ENCODE peak calls at places on chromosomes 5 and 9, in six cellular contexts. K is upper lobe of left lung, R is heart left ventricle, B is breast epithelium, M is Peyer's patch, Y is esophagus muscularis mucosa. T is an unnamed sample.
A peak's percentile ranks its signal among the peaks of the same experiment; 100 is the strongest.

GRCh38 chr5:73282923-73283322 is 109.9 kb downstream of the TMEM174 start:
- DNase-seq in K (no peak), M (no peak), R (no peak), B (no peak), Y (no peak), T (no peak)

GRCh38 chr9:106929471-106930198 is 66.7 kb downstream of the ZNF462 start:
- DNase-seq in K (no peak), B (no peak), Y (no peak), R (peak; percentile 37), M (no peak), T (no peak)

GRCh38 chr5:175663191-175664184 is 5.6 kb downstream of the HRH2 start:
- DNase-seq in Y (no peak), M (no peak), B (no peak), K (no peak), R (peak; percentile 88), T (peak; percentile 55)

GRCh38 chr9:89606567-89607311 is 1.9 kb downstream of the GADD45G start:
- DNase-seq in K (no peak), B (peak; percentile 70), Y (no peak), R (peak; percentile 50), M (peak; percentile 77), T (peak; percentile 69)

GRCh38 chr9:98401140-98402025 is 145.9 kb upstream of the TBC1D2 start:
- DNase-seq in K (no peak), Y (no peak), R (no peak), B (no peak), M (no peak), T (no peak)

GRCh38 chr5:96565843-96566242 is 96.3 kb upstream of the CAST start:
- DNase-seq in K (no peak), Y (no peak), M (no peak), B (no peak), R (no peak), T (no peak)

GRCh38 chr5:86442036-86442435 is 175.7 kb upstream of the COX7C start:
- DNase-seq in K (no peak), Y (no peak), M (no peak), B (no peak), R (no peak), T (no peak)

GRCh38 chr5:173920866-173921265 is 32.7 kb downstream of the CPEB4 start:
- DNase-seq in M (no peak), R (no peak), K (no peak), B (no peak), Y (no peak), T (no peak)

GRCh38 chr5:134240421-134240962 is 14.6 kb upstream of the PPP2CA start:
- DNase-seq in Y (no peak), M (no peak), B (no peak), R (peak; percentile 40), K (no peak), T (no peak)

GRCh38 chr5:106127341-106127781 is 1543.4 kb downstream of the EFNA5 start:
- DNase-seq in B (no peak), M (no peak), R (no peak), Y (no peak), K (no peak), T (no peak)

GRCh38 chr5:74020488-74020887 is 394.5 kb downstream of the ARHGEF28 start:
- DNase-seq in M (no peak), K (no peak), R (no peak), Y (no peak), B (no peak), T (no peak)

GRCh38 chr9:77712533-77713130 is 64.5 kb upstream of the GNA14 start:
- DNase-seq in K (no peak), R (no peak), Y (no peak), M (no peak), B (no peak), T (no peak)

GRCh38 chr9:98375138-98375726 is 119.8 kb upstream of the TBC1D2 start:
- DNase-seq in B (no peak), M (no peak), K (no peak), R (no peak), Y (no peak), T (peak; percentile 21)

GRCh38 chr9:109968332-109968657 is 188.3 kb downstream of the PALM2AKAP2 start:
- DNase-seq in R (no peak), Y (no peak), M (no peak), B (no peak), K (no peak), T (no peak)

GRCh38 chr5:123610665-123611406 is 98.9 kb downstream of the CSNK1G3 start:
- DNase-seq in K (no peak), B (no peak), R (no peak), M (no peak), Y (no peak), T (peak; percentile 66)

GRCh38 chr5:170293273-170293672 is 4.3 kb downstream of the LCP2 start:
- DNase-seq in R (peak; percentile 59), M (no peak), K (no peak), Y (no peak), B (no peak), T (peak; percentile 100)

GRCh38 chr9:98135938-98136337 is 16.9 kb upstream of the TRIM14 start:
- DNase-seq in R (no peak), K (no peak), M (no peak), B (no peak), Y (peak; percentile 86), T (no peak)

GRCh38 chr9:109145062-109145461 is 22.0 kb downstream of the FRRS1L start:
- DNase-seq in M (peak; percentile 57), R (no peak), B (no peak), Y (peak; percentile 19), K (no peak), T (no peak)

GRCh38 chr5:161700065-161700464 is 14.5 kb downstream of the GABRA6 start:
- DNase-seq in R (no peak), B (no peak), K (no peak), M (no peak), Y (no peak), T (no peak)

GRCh38 chr9:124309665-124310064 is 51.9 kb downstream of the NEK6 start:
- DNase-seq in M (no peak), B (no peak), Y (no peak), R (no peak), K (peak; percentile 75), T (no peak)

GRCh38 chr9:77649109-77649812 is 1.1 kb upstream of the GNA14 start:
- DNase-seq in R (no peak), B (no peak), K (no peak), M (no peak), Y (no peak), T (peak; percentile 66)

GRCh38 chr5:109743770-109744212 is 54.1 kb downstream of the MAN2A1 start:
- DNase-seq in R (peak; percentile 29), K (no peak), Y (no peak), M (no peak), B (no peak), T (no peak)

GRCh38 chr9:128271112-128271511 is 4.7 kb downstream of the GOLGA2 start:
- DNase-seq in R (no peak), M (no peak), Y (no peak), K (no peak), B (peak; percentile 48), T (no peak)

DNA sequence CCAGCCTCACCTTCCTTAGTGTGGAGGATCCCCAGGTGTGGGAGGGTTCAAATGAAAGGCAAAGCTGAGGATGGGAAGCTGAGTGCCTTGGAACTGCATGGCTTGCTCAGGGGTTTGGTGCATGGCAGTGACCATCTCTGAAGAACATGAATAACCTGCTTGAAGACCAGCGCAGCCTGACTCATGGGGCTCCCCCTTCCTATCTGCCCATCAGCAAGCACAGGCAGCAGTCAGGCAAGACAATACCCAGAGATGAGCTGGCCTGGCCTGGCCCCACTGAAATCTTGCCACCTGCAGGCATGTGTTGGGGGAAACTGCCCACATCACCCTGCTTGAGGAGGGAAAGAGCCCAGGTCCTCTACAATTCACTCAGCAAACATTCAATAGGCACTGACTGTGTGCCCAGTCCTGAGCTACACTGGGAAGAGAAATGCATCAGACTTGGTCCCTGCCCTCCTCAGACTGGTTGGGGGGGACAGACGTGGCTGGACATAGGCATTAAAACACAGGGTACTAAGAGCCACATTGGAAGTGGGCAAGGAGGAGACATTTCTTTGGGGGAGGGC is 105.0 kb upstream of the ALDH1B1 start:
- DNase-seq in M (no peak), R (no peak), Y (no peak), K (no peak), B (no peak), T (no peak)
- H3K4me3 ChIP-seq in M (no peak overlapping the region), R (no peak overlapping the region), Y (no peak overlapping the region), K (no peak overlapping the region), B (no peak overlapping the region), T (no peak overlapping the region)

GRCh38 chr5:41903892-41904799 is at the start of gene RIMOC1:
- DNase-seq in B (peak; percentile 99), M (peak; percentile 98), K (peak; percentile 99), Y (peak; percentile 100), R (peak; percentile 99), T (peak; percentile 99)
- TF ChIP-seq POLR2A in B (peak; percentile 95), M (peak; percentile 78), K (peak; percentile 93), Y (peak; percentile 82), R (no peak), T (peak; percentile 86)

GRCh38 chr9:28289732-28290131 is 716.5 kb upstream of the C9orf72 start:
- DNase-seq in K (no peak), B (peak; percentile 57), M (no peak), Y (no peak), R (no peak), T (no peak)

GRCh38 chr9:28293691-28294090 is 720.4 kb upstream of the C9orf72 start:
- DNase-seq in R (no peak), M (no peak), B (no peak), Y (no peak), K (no peak), T (no peak)
- TF ChIP-seq CTCF in R (no peak), M (no peak), B (no peak), Y (no peak), K (no peak), T (no peak)

GRCh38 chr5:149407331-149408251 is 28.5 kb upstream of the IL17B start:
- DNase-seq in Y (no peak), M (no peak), K (no peak), R (no peak), B (peak; percentile 23), T (no peak)
- H3K4me3 ChIP-seq in Y (peak overlapping the region; percentile 62), M (peak overlapping the region; percentile 48), K (peak overlapping the region; percentile 37), R (peak overlapping the region; percentile 54), B (peak overlapping the region; percentile 76), T (no peak overlapping the region)

GRCh38 chr5:31859096-31859495 is 220.2 kb downstream of the PDZD2 start:
- DNase-seq in M (no peak), B (no peak), K (no peak), Y (no peak), R (no peak), T (no peak)

GRCh38 chr5:31854625-31855526 is 215.9 kb downstream of the PDZD2 start:
- DNase-seq in B (peak; percentile 24), K (peak; percentile 89), R (peak; percentile 47), Y (no peak), M (peak; percentile 48), T (no peak)

GRCh38 chr5:31854181-31854624 is 215.3 kb downstream of the PDZD2 start:
- DNase-seq in Y (no peak), B (peak; percentile 18), K (peak; percentile 59), R (peak; percentile 32), M (no peak), T (no peak)

GRCh38 chr5:31853398-31854135 is 214.6 kb downstream of the PDZD2 start:
- DNase-seq in K (no peak), R (no peak), Y (no peak), M (no peak), B (peak; percentile 23), T (no peak)

DNA sequence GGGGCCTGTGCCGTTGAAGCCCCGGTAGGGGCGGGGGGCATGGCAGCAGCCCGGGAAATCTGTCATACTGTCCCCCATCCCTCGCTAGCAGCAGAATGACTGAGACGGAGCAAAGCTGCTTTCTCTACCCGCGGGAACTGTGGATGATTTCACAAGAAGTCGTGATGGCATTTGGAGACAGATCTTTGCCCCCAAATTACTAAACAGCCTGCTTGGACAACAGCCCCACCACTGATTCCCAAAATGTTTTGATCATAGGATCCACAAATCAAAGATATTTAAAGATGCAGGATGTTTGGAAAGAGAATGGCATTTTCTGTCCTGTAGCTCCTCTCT is 216.6 kb downstream of the PDZD2 start:
- DNase-seq in Y (no peak), M (no peak), K (no peak), B (no peak), R (no peak), T (no peak)
- TF ChIP-seq POLR2A in Y (no peak), M (no peak), K (no peak), B (no peak), R (no peak), T (no peak)